ENCODE peak calls at places on chromosomes 5 and 9, in ten cellular contexts. W is pancreas; M is astrocyte; S is heart right ventricle; O is CD4-positive, alpha-beta memory T cell; U is colonic mucosa; F is stomach; L is effector memory CD4-positive, alpha-beta T cell; H is OCI-LY7; C is K562. Y is an unnamed sample.

GRCh38 chr5:1514027-1514818 is 9.5 kb downstream of the LPCAT1 start:
- DNase-seq in W (peak; percentile 50), M (no peak), S (no peak), O (no peak), U (no peak), F (peak; percentile 22), L (no peak), H (no peak), C (no peak), Y (peak; percentile 8)

GRCh38 chr9:122226758-122227575 is 1.8 kb downstream of the LHX6 start:
- DNase-seq in W (peak; percentile 75), M (no peak), S (no peak), O (no peak), U (no peak), F (no peak), L (no peak), H (no peak), C (no peak), Y (peak; percentile 36)

GRCh38 chr5:173802670-173803165 is 85.4 kb upstream of the CPEB4 start:
- DNase-seq in W (no peak), M (no peak), S (no peak), O (no peak), U (peak; percentile 79), F (peak; percentile 65), L (no peak), H (no peak), C (no peak), Y (no peak)

GRCh38 chr9:96067004-96067403 is 191.5 kb downstream of the ERCC6L2 start:
- DNase-seq in W (no peak), M (no peak), S (peak; percentile 50), O (no peak), U (no peak), F (no peak), L (no peak), H (no peak), C (no peak), Y (no peak)

GRCh38 chr5:65535529-65535987 is 27.4 kb downstream of the CENPK start:
- DNase-seq in W (no peak), M (peak; percentile 27), S (no peak), O (no peak), U (peak; percentile 31), F (no peak), L (no peak), H (no peak), C (no peak), Y (no peak)

GRCh38 chr5:14581891-14582796 is 552 bp downstream of the OTULINL start:
- DNase-seq in W (peak; percentile 84), M (no peak), S (peak; percentile 13), O (peak; percentile 87), U (peak; percentile 75), F (peak; percentile 74), L (peak; percentile 68), H (peak; percentile 63), C (no peak), Y (peak; percentile 92)

GRCh38 chr9:103991698-103992097 is 102.4 kb upstream of the SMC2 start:
- DNase-seq in W (no peak), M (no peak), S (no peak), O (no peak), U (no peak), F (no peak), L (no peak), H (no peak), C (no peak), Y (no peak)

GRCh38 chr9:116944714-116945534 is 257.8 kb downstream of the TRIM32 start:
- DNase-seq in W (no peak), M (no peak), S (no peak), O (no peak), U (no peak), F (no peak), L (no peak), H (no peak), C (no peak), Y (no peak)

GRCh38 chr5:128613757-128614156 is 75.7 kb upstream of the FBN2 start:
- DNase-seq in W (no peak), M (peak; percentile 16), S (no peak), O (no peak), U (no peak), F (no peak), L (no peak), H (no peak), C (no peak), Y (no peak)

GRCh38 chr5:141783599-141784296 is 94.5 kb downstream of the PCDH1 start:
- DNase-seq in W (no peak), M (no peak), S (no peak), O (no peak), U (no peak), F (no peak), L (no peak), H (no peak), C (no peak), Y (peak; percentile 38)

GRCh38 chr5:72353046-72353445 is 32.9 kb downstream of the PTCD2 start:
- DNase-seq in W (no peak), M (peak; percentile 54), S (no peak), O (no peak), U (no peak), F (no peak), L (no peak), H (no peak), C (no peak), Y (no peak)

GRCh38 chr9:114177423-114178064 is 22.2 kb downstream of the COL27A1 start:
- DNase-seq in W (peak; percentile 7), M (peak; percentile 63), S (no peak), O (no peak), U (no peak), F (no peak), L (no peak), H (no peak), C (no peak), Y (no peak)

GRCh38 chr5:9194509-9194908 is 351.4 kb downstream of the SEMA5A start:
- DNase-seq in W (no peak), M (peak; percentile 75), S (no peak), O (no peak), U (no peak), F (no peak), L (no peak), H (no peak), C (no peak), Y (no peak)
- H3K36me3 ChIP-seq in W (no peaks in the 10 kb centered on the region), M (no peaks in the 10 kb centered on the region), S (peaks cover 22% of the 10 kb centered on the region), O (no peaks in the 10 kb centered on the region), U (no peaks in the 10 kb centered on the region), F (no peaks in the 10 kb centered on the region), L (no peaks in the 10 kb centered on the region), H (no peaks in the 10 kb centered on the region), C (no peaks in the 10 kb centered on the region), Y (no peaks in the 10 kb centered on the region)

GRCh38 chr9:6692433-6692832 is 46.9 kb upstream of the GLDC start:
- DNase-seq in W (no peak), M (no peak), S (no peak), O (no peak), U (no peak), F (no peak), L (no peak), H (no peak), C (no peak), Y (no peak)
- H3K27ac ChIP-seq in W (no peak overlapping the region), M (no peak overlapping the region), S (no peak overlapping the region), O (no peak overlapping the region), U (no peak overlapping the region), F (no peak overlapping the region), L (no peak overlapping the region), H (no peak overlapping the region), C (no peak overlapping the region), Y (no peak overlapping the region)

GRCh38 chr9:131464354-131465000 is 38.2 kb upstream of the POMT1 start:
- DNase-seq in W (no peak), M (no peak), S (no peak), O (no peak), U (no peak), F (no peak), L (no peak), H (no peak), C (no peak), Y (no peak)
- H3K36me3 ChIP-seq in W (peaks cover 10% of the 10 kb centered on the region), M (peaks cover 66% of the 10 kb centered on the region), S (peaks cover 100% of the 10 kb centered on the region), O (peaks cover 69% of the 10 kb centered on the region), U (peaks cover 22% of the 10 kb centered on the region), F (peaks cover 95% of the 10 kb centered on the region), L (peaks cover 71% of the 10 kb centered on the region), H (peaks cover 97% of the 10 kb centered on the region), C (peaks cover 90% of the 10 kb centered on the region), Y (peaks cover 95% of the 10 kb centered on the region)

GRCh38 chr9:93580654-93581380 is 4.4 kb downstream of the PHF2 start:
- DNase-seq in W (no peak), M (no peak), S (no peak), O (no peak), U (no peak), F (peak; percentile 30), L (no peak), H (no peak), C (no peak), Y (no peak)
- H3K27ac ChIP-seq in W (peak overlapping the region; percentile 87), M (no peak overlapping the region), S (peak overlapping the region; percentile 4), O (no peak overlapping the region), U (no peak overlapping the region), F (peak overlapping the region; percentile 70), L (no peak overlapping the region), H (no peak overlapping the region), C (no peak overlapping the region), Y (no peak overlapping the region)

Y was measured in WERI-Rb-1.